ENCODE peak calls at places on chromosomes 3 and 15, in seven cellular contexts. X is CD8-positive, alpha-beta memory T cell; M is Panc1; J is pancreas; T is psoas muscle; C is H7; E is Peyer's patch. G is an unnamed sample.
A peak's percentile ranks its signal among the peaks of the same experiment; 100 is the strongest.

GRCh38 chr15:27951191-27951890 is 147.8 kb downstream of the OCA2 start:
- DNase-seq in X (no peak), T (no peak), M (no peak), C (no peak), E (no peak), J (no peak), G (no peak)

GRCh38 chr15:98955331-98955730 is 52.3 kb downstream of the PGPEP1L start:
- DNase-seq in E (no peak), C (no peak), M (no peak), J (no peak), T (peak; percentile 45), X (no peak), G (no peak)

GRCh38 chr15:58770519-58770856 is 614 bp upstream of the MINDY2 start:
- DNase-seq in X (no peak), T (no peak), M (no peak), C (no peak), E (no peak), J (no peak), G (peak; percentile 16)

GRCh38 chr15:91849749-91850161 is 3.8 kb upstream of the SLCO3A1 start:
- DNase-seq in J (no peak), M (no peak), E (no peak), C (peak; percentile 50), T (no peak), X (no peak), G (no peak)

GRCh38 chr3:107263269-107264021 is 113.8 kb upstream of the CCDC54 start:
- DNase-seq in E (no peak), T (no peak), C (no peak), M (no peak), J (no peak), X (no peak), G (no peak)

GRCh38 chr3:16309558-16309957 is 44.5 kb downstream of the OXNAD1 start:
- DNase-seq in X (no peak), T (no peak), E (no peak), C (no peak), J (no peak), M (no peak), G (no peak)

GRCh38 chr3:180280601-180281000 is 243.9 kb upstream of the PEX5L start:
- DNase-seq in M (peak; percentile 33), C (no peak), T (no peak), J (no peak), X (no peak), E (no peak), G (no peak)

GRCh38 chr15:58065011-58065444 is 483 bp downstream of the ALDH1A2 start:
- DNase-seq in E (peak; percentile 49), C (peak; percentile 56), T (peak; percentile 16), M (no peak), X (no peak), J (no peak), G (peak; percentile 8)

GRCh38 chr3:117628896-117629295 is 919.3 kb downstream of the TUSC7 start:
- DNase-seq in J (no peak), E (no peak), T (no peak), X (no peak), M (no peak), C (no peak), G (no peak)

GRCh38 chr3:10515884-10516495 is 10.6 kb upstream of the ATP2B2 start:
- DNase-seq in C (peak; percentile 84), X (no peak), M (no peak), T (no peak), E (peak; percentile 34), J (no peak), G (no peak)

GRCh38 chr3:107430214-107431047 is 53.2 kb downstream of the CCDC54 start:
- DNase-seq in X (no peak), T (peak; percentile 19), J (no peak), M (no peak), C (peak; percentile 18), E (no peak), G (peak; percentile 14)

GRCh38 chr3:13479332-13479581 is 849 bp upstream of the HDAC11 start:
- DNase-seq in C (peak; percentile 86), X (no peak), E (no peak), T (peak; percentile 56), J (peak; percentile 35), M (no peak), G (no peak)

GRCh38 chr15:100771745-100772144 is 107.9 kb upstream of the ALDH1A3 start:
- DNase-seq in J (no peak), T (no peak), M (no peak), E (no peak), X (no peak), C (peak; percentile 14), G (no peak)

GRCh38 chr15:69119692-69120395 is 40.6 kb upstream of the GLCE start:
- DNase-seq in E (no peak), X (no peak), T (no peak), J (no peak), M (no peak), C (peak; percentile 36), G (no peak)

GRCh38 chr3:149368201-149368849 is 9.1 kb downstream of the TM4SF1 start:
- DNase-seq in T (no peak), M (peak; percentile 69), J (no peak), X (no peak), C (no peak), E (no peak), G (no peak)

GRCh38 chr3:143037867-143038266 is 36.5 kb downstream of the U2SURP start:
- DNase-seq in J (no peak), E (no peak), T (no peak), M (no peak), X (no peak), C (no peak), G (no peak)

GRCh38 chr3:11480663-11481298 is 162.9 kb downstream of the VGLL4 start:
- DNase-seq in T (no peak), X (no peak), M (no peak), C (peak; percentile 66), J (peak; percentile 14), E (no peak), G (peak; percentile 15)

GRCh38 chr15:85875756-85876155 is 81.0 kb upstream of the KLHL25 start:
- DNase-seq in C (no peak), E (no peak), J (no peak), M (no peak), X (no peak), T (no peak), G (no peak)

GRCh38 chr3:194271459-194272035 is 79.6 kb downstream of the CPN2 start:
- DNase-seq in M (no peak), C (no peak), E (no peak), J (no peak), T (no peak), X (no peak), G (no peak)

GRCh38 chr3:71753716-71754609 is at the start of gene GPR27:
- DNase-seq in C (peak; percentile 85), J (peak; percentile 16), X (no peak), E (no peak), T (peak; percentile 17), M (no peak), G (no peak)

GRCh38 chr15:67783303-67783702 is 42.0 kb upstream of the SKOR1 start:
- DNase-seq in C (no peak), M (no peak), E (no peak), T (no peak), X (peak; percentile 12), J (no peak), G (peak; percentile 28)
- H3K4me3 ChIP-seq in C (no peak overlapping the region), M (no peak overlapping the region), E (no peak overlapping the region), T (no peak overlapping the region), X (no peak overlapping the region), J (no peak overlapping the region), G (no peak overlapping the region)

GRCh38 chr3:134308350-134308891 is 57.8 kb upstream of the RYK start:
- DNase-seq in J (peak; percentile 63), C (peak; percentile 80), T (peak; percentile 85), E (peak; percentile 86), M (peak; percentile 84), X (peak; percentile 57), G (peak; percentile 88)
- H3K4me3 ChIP-seq in J (no peak overlapping the region), C (no peak overlapping the region), T (peak overlapping the region; percentile 29), E (no peak overlapping the region), M (peak overlapping the region; percentile 46), X (peak overlapping the region; percentile 7), G (no peak overlapping the region)

GRCh38 chr15:51074926-51075325 is 19.8 kb downstream of the TNFAIP8L3 start:
- DNase-seq in X (no peak), E (no peak), M (no peak), J (no peak), T (no peak), C (no peak), G (no peak)

GRCh38 chr15:51076142-51076897 is 18.4 kb downstream of the TNFAIP8L3 start:
- DNase-seq in X (no peak), J (no peak), E (no peak), C (no peak), M (no peak), T (no peak), G (no peak)

GRCh38 chr15:51075364-51075763 is 19.3 kb downstream of the TNFAIP8L3 start:
- DNase-seq in T (no peak), E (no peak), J (no peak), X (no peak), C (no peak), M (no peak), G (no peak)

GRCh38 chr15:51077565-51078153 is 17.0 kb downstream of the TNFAIP8L3 start:
- DNase-seq in E (peak; percentile 62), X (no peak), T (peak; percentile 66), J (peak; percentile 62), C (peak; percentile 92), M (no peak), G (peak; percentile 71)

DNA sequence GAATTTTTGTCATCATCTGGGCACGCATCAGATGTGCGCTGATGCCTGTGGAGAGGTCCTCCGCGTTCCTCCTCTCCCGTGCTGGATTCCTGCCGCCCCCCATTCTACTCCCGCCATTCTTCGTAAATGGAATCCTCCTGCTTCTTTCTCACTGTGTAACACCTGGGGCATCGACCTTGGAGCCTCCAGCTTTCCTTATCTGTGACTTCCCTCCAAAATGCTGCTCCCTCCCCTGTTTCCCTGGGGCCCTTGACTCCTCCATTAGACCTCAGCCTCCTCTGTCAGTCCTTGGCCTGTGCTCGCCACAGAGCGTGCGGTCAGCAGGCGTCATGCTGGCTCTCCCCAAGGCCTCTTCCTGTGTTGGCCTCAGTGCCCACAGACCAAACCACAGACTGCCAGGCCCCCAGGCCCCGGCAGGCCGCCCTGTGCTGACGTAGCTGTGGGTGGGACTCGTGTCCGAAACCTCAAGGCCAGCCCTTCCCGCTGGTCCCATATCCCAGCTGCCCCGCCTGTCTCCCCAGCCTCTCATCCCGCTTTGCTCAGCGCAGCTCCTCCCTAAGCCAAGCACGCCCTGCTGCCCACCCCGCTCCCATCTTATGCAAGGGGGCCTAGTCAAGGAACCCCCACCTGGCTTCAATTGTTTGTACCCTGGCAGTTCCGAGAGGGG is 17.7 kb downstream of the TNFAIP8L3 start:
- DNase-seq in J (peak; percentile 22), E (no peak), M (no peak), T (peak; percentile 45), X (no peak), C (peak; percentile 78), G (peak; percentile 56)
- H3K4me3 ChIP-seq in J (no peak overlapping the region), E (peak overlapping the region; percentile 26), M (no peak overlapping the region), T (peak overlapping the region; percentile 36), X (no peak overlapping the region), C (peak overlapping the region; percentile 54), G (peak overlapping the region; percentile 2)

DNA sequence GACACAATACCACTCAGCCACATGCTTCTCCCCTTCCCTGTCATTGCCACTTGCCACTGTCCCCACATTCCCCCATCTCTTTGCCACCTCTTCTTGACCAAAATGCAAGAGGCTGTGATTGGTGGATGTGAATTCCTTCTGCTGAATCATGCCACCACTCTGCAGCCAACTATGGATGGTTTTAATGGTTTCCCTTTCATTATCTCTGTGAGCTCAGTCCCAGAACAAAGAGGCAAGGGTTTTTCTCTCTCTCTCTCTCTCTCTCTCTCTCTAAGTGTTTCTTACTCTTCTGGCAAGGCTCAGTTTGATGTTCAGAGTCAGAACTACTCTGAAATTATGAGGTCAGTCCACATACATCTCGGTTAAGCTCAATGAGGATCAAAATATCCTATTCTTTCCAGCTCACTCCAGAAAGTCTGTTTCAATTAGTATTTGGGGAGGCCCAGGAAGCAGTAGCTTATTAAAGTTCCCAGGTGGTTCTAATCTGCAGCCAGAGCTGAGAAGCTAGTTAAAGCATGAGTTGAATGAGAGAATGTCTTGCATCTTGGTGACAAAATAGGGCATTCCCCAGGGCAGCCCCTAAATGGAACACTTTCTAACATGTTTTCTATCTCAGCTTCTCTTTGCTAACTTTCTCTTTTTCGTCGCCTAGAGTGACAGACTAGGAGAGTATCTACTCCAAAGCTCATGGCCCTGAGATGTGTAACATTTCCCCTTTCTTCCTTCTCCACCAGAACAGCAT is 8.5 kb upstream of the ILDR1 start:
- DNase-seq in E (no peak), C (no peak), X (no peak), J (no peak), T (no peak), M (no peak), G (no peak)
- H3K4me3 ChIP-seq in E (no peak overlapping the region), C (no peak overlapping the region), X (no peak overlapping the region), J (no peak overlapping the region), T (no peak overlapping the region), M (no peak overlapping the region), G (no peak overlapping the region)

G was measured in transverse colon.